ENCODE peak calls at places on chromosomes 12 and 14, in ten cellular contexts. S is kidney tubule cell; W is GDM1; M is HTR-8/SVneo; C is NCI-H2107; O is activated T-cell treated with anti-CD3 and anti-CD28 coated beads for 4 hours; P is EL; Q is NCI-H748 treated with DMSO at 0.1 percent for 48 hours; H is activated CD8-positive, alpha-beta memory T cell treated with anti-CD3 and anti-CD28 coated beads, Interleukin-2, amount 50 U/mL, for 4 hours; T is skeletal muscle cell. V is an unnamed sample.

GRCh38 chr14:75254901-75255300 is 23.7 kb upstream of the FOS start:
- DNase-seq in S (peak; percentile 66), W (no peak), M (no peak), C (no peak), O (no peak), P (no peak), Q (no peak), H (no peak), T (no peak), V (no peak)

GRCh38 chr14:22276913-22277816 is 311.9 kb downstream of the DAD1 start:
- DNase-seq in S (no peak), W (no peak), M (no peak), C (no peak), O (no peak), P (peak; percentile 10), Q (no peak), H (no peak), T (no peak), V (peak; percentile 35)

GRCh38 chr12:19451196-19451595 is 11.9 kb downstream of the AEBP2 start:
- DNase-seq in S (no peak), W (no peak), M (no peak), C (no peak), O (no peak), P (no peak), Q (no peak), H (no peak), T (peak; percentile 38), V (no peak)

GRCh38 chr12:25004447-25004846 is 55.5 kb upstream of the BCAT1 start:
- DNase-seq in S (no peak), W (no peak), M (no peak), C (no peak), O (no peak), P (no peak), Q (no peak), H (no peak), T (no peak), V (no peak)

GRCh38 chr14:103442288-103442687 is 57.1 kb downstream of the MARK3 start:
- DNase-seq in S (no peak), W (no peak), M (no peak), C (no peak), O (no peak), P (peak; percentile 27), Q (no peak), H (no peak), T (no peak), V (no peak)

GRCh38 chr12:69397978-69398377 is 38.4 kb downstream of the YEATS4 start:
- DNase-seq in S (no peak), W (no peak), M (no peak), C (no peak), O (no peak), P (no peak), Q (no peak), H (no peak), T (no peak), V (no peak)

GRCh38 chr12:77060883-77061240 is 4.5 kb downstream of the E2F7 start:
- DNase-seq in S (no peak), W (no peak), M (no peak), C (no peak), O (no peak), P (no peak), Q (no peak), H (no peak), T (no peak), V (no peak)

GRCh38 chr12:55861871-55862270 is 19.1 kb upstream of the MMP19 start:
- DNase-seq in S (no peak), W (no peak), M (no peak), C (no peak), O (no peak), P (no peak), Q (no peak), H (no peak), T (no peak), V (no peak)

GRCh38 chr12:50246873-50247612 is 36.3 kb downstream of the LIMA1 start:
- DNase-seq in S (peak; percentile 100), W (no peak), M (peak; percentile 81), C (no peak), O (no peak), P (peak; percentile 99), Q (no peak), H (no peak), T (peak; percentile 93), V (peak; percentile 93)

GRCh38 chr12:89411846-89412245 is 59.5 kb upstream of the DUSP6 start:
- DNase-seq in S (no peak), W (no peak), M (no peak), C (no peak), O (no peak), P (no peak), Q (no peak), H (no peak), T (no peak), V (no peak)

GRCh38 chr14:59344711-59345455 is 120.3 kb downstream of the GPR135 start:
- DNase-seq in S (no peak), W (no peak), M (no peak), C (no peak), O (no peak), P (no peak), Q (no peak), H (no peak), T (no peak), V (no peak)

GRCh38 chr14:100400115-100400514 is 77.0 kb downstream of the SLC25A47 start:
- DNase-seq in S (peak; percentile 71), W (no peak), M (no peak), C (no peak), O (no peak), P (no peak), Q (no peak), H (no peak), T (no peak), V (no peak)